ENCODE peak calls at places on chromosomes 1 and 21, in nine cellular contexts. G is Calu3, W is IMR-90, L is mucosa of gallbladder, Y is colonic mucosa, E is heart right ventricle, Z is D721Med, S is Kasumi-1, N is psoas muscle. U is an unnamed sample.

GRCh38 chr21:16573581-16573980 is 843.8 kb downstream of the USP25 start:
- DNase-seq in Z (no peak), S (no peak), N (no peak), W (peak; percentile 76), L (no peak), E (no peak), Y (no peak), G (no peak), U (no peak)

GRCh38 chr21:33019885-33020557 is 5.7 kb upstream of the OLIG2 start:
- DNase-seq in G (no peak), Z (no peak), S (no peak), W (no peak), L (no peak), N (no peak), E (no peak), Y (no peak), U (no peak)

GRCh38 chr1:1421907-1422464 is 910 bp upstream of the ANKRD65 start:
- DNase-seq in N (no peak), Z (peak; percentile 7), L (no peak), G (no peak), Y (no peak), S (no peak), W (no peak), E (no peak), U (no peak)

GRCh38 chr1:81832573-81832972 is 31.8 kb downstream of the ADGRL2 start:
- DNase-seq in E (no peak), N (no peak), Y (no peak), L (no peak), W (peak; percentile 75), Z (no peak), S (no peak), G (no peak), U (no peak)

GRCh38 chr1:217917277-217917887 is 286.2 kb downstream of the SPATA17 start:
- DNase-seq in N (no peak), E (no peak), G (no peak), L (no peak), S (no peak), Y (no peak), Z (no peak), W (no peak), U (no peak)

GRCh38 chr1:66505671-66506392 is 28.1 kb upstream of the SGIP1 start:
- DNase-seq in G (no peak), L (no peak), E (no peak), S (no peak), N (no peak), W (peak; percentile 82), Z (no peak), Y (no peak), U (no peak)

GRCh38 chr1:46303872-46304326 is 401 bp downstream of the UQCRH start:
- DNase-seq in Y (peak; percentile 21), N (no peak), G (no peak), L (no peak), W (no peak), S (peak; percentile 42), Z (no peak), E (no peak), U (no peak)

GRCh38 chr1:85992756-85993155 is 163.8 kb downstream of the COL24A1 start:
- DNase-seq in S (peak; percentile 38), L (no peak), E (no peak), N (no peak), Y (no peak), G (no peak), Z (no peak), W (peak; percentile 76), U (no peak)

GRCh38 chr1:77037990-77038389 is 170.7 kb downstream of the ST6GALNAC5 start:
- DNase-seq in Y (no peak), N (no peak), G (no peak), L (no peak), W (no peak), E (no peak), Z (no peak), S (no peak), U (no peak)

GRCh38 chr1:212981025-212981495 is 30.7 kb downstream of the VASH2 start:
- DNase-seq in G (no peak), Z (no peak), E (peak; percentile 55), W (no peak), L (peak; percentile 74), N (peak; percentile 70), S (no peak), Y (peak; percentile 24), U (peak; percentile 100)

GRCh38 chr1:121458291-121459048 is 273.7 kb downstream of the SRGAP2C start:
- DNase-seq in L (no peak), N (no peak), Y (no peak), Z (no peak), G (no peak), E (no peak), S (peak; percentile 16), W (no peak), U (no peak)

GRCh38 chr21:35408401-35408800 is 359.3 kb upstream of the RUNX1 start:
- DNase-seq in W (peak; percentile 58), S (no peak), L (no peak), Z (no peak), N (no peak), E (no peak), Y (no peak), G (no peak), U (no peak)

GRCh38 chr1:182616130-182617074 is 12.2 kb upstream of the RGS16 start:
- DNase-seq in Y (peak; percentile 64), L (peak; percentile 68), Z (no peak), N (peak; percentile 86), E (peak; percentile 63), S (peak; percentile 24), G (peak; percentile 49), W (peak; percentile 25), U (peak; percentile 98)

GRCh38 chr1:54485417-54485816 is 62.6 kb upstream of the ACOT11 start:
- DNase-seq in W (no peak), Y (no peak), S (peak; percentile 37), Z (no peak), G (no peak), L (no peak), E (no peak), N (no peak), U (no peak)

GRCh38 chr1:207497951-207498350 is 2.0 kb downstream of the CR1 start:
- DNase-seq in E (no peak), Y (no peak), S (no peak), L (no peak), W (no peak), N (no peak), Z (no peak), G (no peak), U (no peak)